ENCODE peak calls at places on chromosomes 2 and 18, in four cellular contexts. K is A549, S is ovary, Z is GM12878. W is an unnamed sample.
A peak's percentile ranks its signal among the peaks of the same experiment; 100 is the strongest.

GRCh38 chr2:145411493-145411892 is 891.6 kb upstream of the ZEB2 start:
- DNase-seq in K (no peak), S (no peak), Z (peak; percentile 68), W (no peak)

GRCh38 chr2:145184741-145185671 is 665.1 kb upstream of the ZEB2 start:
- DNase-seq in K (no peak), S (no peak), Z (no peak), W (no peak)

GRCh38 chr2:11869423-11869991 is 123.1 kb downstream of the LPIN1 start:
- DNase-seq in K (no peak), S (no peak), Z (no peak), W (no peak)

GRCh38 chr18:44723973-44724778 is 43.5 kb downstream of the SETBP1 start:
- DNase-seq in K (no peak), S (no peak), Z (no peak), W (no peak)

GRCh38 chr18:80196528-80197320 is 50.6 kb downstream of the PARD6G start:
- DNase-seq in K (no peak), S (no peak), Z (no peak), W (no peak)

GRCh38 chr2:20674974-20675679 is 8.2 kb downstream of the GDF7 start:
- DNase-seq in K (no peak), S (peak; percentile 33), Z (no peak), W (no peak)

GRCh38 chr2:232850039-232850438 is 20.0 kb upstream of the SNORC start:
- DNase-seq in K (no peak), S (no peak), Z (no peak), W (no peak)

GRCh38 chr2:35081001-35081628 is 1274.5 kb upstream of the CRIM1 start:
- DNase-seq in K (peak; percentile 6), S (no peak), Z (no peak), W (no peak)

GRCh38 chr18:11259421-11259820 is 110.1 kb upstream of the PIEZO2 start:
- DNase-seq in K (no peak), S (no peak), Z (no peak), W (no peak)

GRCh38 chr18:36095936-36096519 is 28.7 kb upstream of the RPRD1A start:
- DNase-seq in K (peak; percentile 10), S (no peak), Z (no peak), W (no peak)

GRCh38 chr2:84443477-84443876 is 15.6 kb downstream of the SUCLG1 start:
- DNase-seq in K (no peak), S (no peak), Z (no peak), W (no peak)

GRCh38 chr2:30232801-30233130 is 1.4 kb downstream of the LBH start:
- DNase-seq in K (peak; percentile 35), S (peak; percentile 46), Z (no peak), W (no peak)

GRCh38 chr2:191152841-191153240 is 2.0 kb upstream of the STAT4 start:
- DNase-seq in K (no peak), S (no peak), Z (no peak), W (no peak)

GRCh38 chr18:63051928-63052327 is 267.6 kb downstream of the BCL2 start:
- DNase-seq in K (no peak), S (no peak), Z (no peak), W (no peak)

GRCh38 chr2:156445311-156446218 is 9.4 kb downstream of the GPD2 start:
- DNase-seq in K (no peak), S (no peak), Z (no peak), W (no peak)

GRCh38 chr2:195805283-195805976 is 148.4 kb downstream of the SLC39A10 start:
- DNase-seq in K (no peak), S (no peak), Z (no peak), W (no peak)
- H3K27ac ChIP-seq in K (no peak overlapping the region), S (no peak overlapping the region), Z (no peak overlapping the region), W (no peak overlapping the region)

GRCh38 chr2:207308519-207309224 is 142.9 kb upstream of the KLF7 start:
- DNase-seq in K (no peak), S (no peak), Z (no peak), W (no peak)

GRCh38 chr2:207315131-207315530 is 149.4 kb upstream of the KLF7 start:
- DNase-seq in K (no peak), S (no peak), Z (no peak), W (no peak)

GRCh38 chr2:207312006-207312356 is 146.2 kb upstream of the KLF7 start:
- DNase-seq in K (no peak), S (no peak), Z (no peak), W (no peak)

GRCh38 chr2:207313947-207314346 is 148.2 kb upstream of the KLF7 start:
- DNase-seq in K (no peak), S (no peak), Z (no peak), W (no peak)

DNA sequence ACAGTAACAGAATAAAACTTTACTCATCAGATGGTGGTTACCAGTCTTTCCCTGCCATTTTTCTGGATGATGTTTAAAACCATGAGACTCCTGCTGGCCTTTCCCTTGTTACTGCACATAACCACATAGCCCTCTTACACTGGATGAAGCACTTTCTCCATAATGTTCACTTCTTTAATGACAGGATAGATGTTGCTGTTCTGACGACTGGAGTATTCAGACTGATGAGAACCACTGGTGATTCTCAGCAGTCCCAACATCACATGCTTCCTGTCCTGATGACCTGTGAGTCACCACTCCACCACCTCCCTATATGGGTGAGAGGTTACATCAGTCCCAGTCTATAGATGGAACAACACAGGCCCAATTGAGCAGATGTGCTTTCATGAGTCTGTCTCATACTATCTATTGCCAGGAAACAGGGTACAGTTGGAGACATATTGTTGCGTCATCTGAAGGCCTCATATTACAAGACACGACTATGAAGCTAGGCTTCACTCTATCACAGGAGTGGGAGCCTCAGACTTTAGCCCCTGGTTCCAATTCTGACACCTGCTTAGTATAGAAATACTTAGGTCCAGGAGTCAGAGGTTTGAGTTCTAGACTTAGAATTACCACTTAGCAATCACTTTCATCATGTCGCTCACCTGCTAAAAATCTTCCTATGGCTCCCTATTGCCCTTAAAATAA is 145.7 kb upstream of the KLF7 start:
- DNase-seq in K (peak; percentile 11), S (no peak), Z (no peak), W (no peak)
- TF ChIP-seq EP300 in K (no peak), S (no peak), Z (no peak), W (no peak)

GRCh38 chr2:3575534-3576324 is 669 bp downstream of the RPS7 start:
- DNase-seq in K (no peak), S (peak; percentile 37), Z (no peak), W (no peak)

GRCh38 chr2:3571284-3571683 is 3.8 kb upstream of the RPS7 start:
- DNase-seq in K (no peak), S (no peak), Z (no peak), W (no peak)

GRCh38 chr2:3572620-3573019 is 2.4 kb upstream of the RPS7 start:
- DNase-seq in K (no peak), S (no peak), Z (no peak), W (no peak)

GRCh38 chr2:3578987-3579386 is 3.9 kb downstream of the RPS7 start:
- DNase-seq in K (no peak), S (no peak), Z (no peak), W (no peak)

GRCh38 chr2:3574155-3574554 is 905 bp upstream of the RPS7 start:
- DNase-seq in K (no peak), S (no peak), Z (no peak), W (no peak)
- H3K4me3 ChIP-seq in K (peak overlapping the region; percentile 91), S (no peak overlapping the region), Z (peak overlapping the region; percentile 92), W (no peak overlapping the region)

GRCh38 chr2:9382604-9383235 is 40.6 kb downstream of the ITGB1BP1 start:
- DNase-seq in K (no peak), S (no peak), Z (no peak), W (peak; percentile 37)

GRCh38 chr2:9377461-9378097 is 45.7 kb downstream of the ITGB1BP1 start:
- DNase-seq in K (no peak), S (no peak), Z (no peak), W (peak; percentile 39)

GRCh38 chr2:9378433-9379371 is 44.6 kb downstream of the ITGB1BP1 start:
- DNase-seq in K (peak; percentile 82), S (peak; percentile 69), Z (no peak), W (peak; percentile 86)

GRCh38 chr2:9379372-9379725 is 44.0 kb downstream of the ITGB1BP1 start:
- DNase-seq in K (no peak), S (no peak), Z (no peak), W (no peak)

DNA sequence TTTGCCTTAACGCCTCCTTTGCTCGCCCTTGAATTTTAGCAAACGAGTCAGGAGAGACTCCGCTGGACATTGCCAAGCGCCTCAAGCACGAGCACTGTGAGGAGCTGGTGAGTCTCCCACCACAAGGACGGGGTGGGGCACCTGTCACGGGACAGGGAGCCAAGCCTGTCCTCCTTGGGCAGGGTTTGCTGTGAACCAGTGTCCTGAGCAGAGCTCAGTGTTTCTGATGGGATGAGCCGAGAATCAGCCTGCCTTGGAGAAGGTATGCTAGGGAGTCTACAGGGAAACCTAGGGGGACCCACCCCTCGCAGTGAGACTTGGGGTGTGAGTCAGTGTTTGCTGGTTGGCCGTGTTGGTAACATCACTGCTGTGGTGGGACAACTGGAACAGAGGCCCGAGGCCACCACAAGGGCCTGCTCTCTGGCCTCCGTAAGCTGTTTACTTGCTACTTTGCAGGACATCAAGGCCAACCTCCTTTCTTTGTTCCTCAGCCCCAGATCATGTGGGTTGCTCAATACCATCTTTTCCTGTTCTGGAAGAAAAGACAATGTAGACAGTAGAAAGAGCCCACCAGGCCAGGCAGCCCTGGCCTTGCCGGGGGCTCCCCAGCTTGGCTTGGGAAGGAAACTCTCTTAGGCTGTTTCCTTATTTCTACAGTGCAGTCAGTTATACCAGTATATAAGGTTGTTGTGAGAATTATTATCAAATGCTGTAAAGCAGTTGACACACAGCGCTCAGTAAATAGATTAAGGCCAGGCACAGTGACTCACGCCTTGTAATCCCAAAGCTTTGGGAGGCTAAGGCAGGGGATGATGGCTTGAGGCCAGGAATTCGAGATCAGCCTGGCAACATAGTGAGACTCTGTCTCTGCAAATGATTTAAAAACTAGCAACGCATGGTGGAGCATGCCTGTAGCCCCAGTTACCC is 42.4 kb downstream of the ITGB1BP1 start:
- DNase-seq in K (peak; percentile 79), S (no peak), Z (no peak), W (peak; percentile 86)
- H3K27ac ChIP-seq in K (peak overlapping the region; percentile 92), S (no peak overlapping the region), Z (no peak overlapping the region), W (peak overlapping the region; percentile 82)

GRCh38 chr2:239121600-239122012 is 273.7 kb downstream of the TWIST2 start:
- DNase-seq in K (no peak), S (peak; percentile 38), Z (no peak), W (no peak)
- TF ChIP-seq EP300 in K (no peak), S (no peak), Z (no peak), W (no peak)

GRCh38 chr2:26292646-26293045 is 47.9 kb downstream of the HADHB start:
- DNase-seq in K (no peak), S (peak; percentile 79), Z (no peak), W (no peak)
- H3K4me3 ChIP-seq in K (no peak overlapping the region), S (no peak overlapping the region), Z (no peak overlapping the region), W (no peak overlapping the region)

DNA sequence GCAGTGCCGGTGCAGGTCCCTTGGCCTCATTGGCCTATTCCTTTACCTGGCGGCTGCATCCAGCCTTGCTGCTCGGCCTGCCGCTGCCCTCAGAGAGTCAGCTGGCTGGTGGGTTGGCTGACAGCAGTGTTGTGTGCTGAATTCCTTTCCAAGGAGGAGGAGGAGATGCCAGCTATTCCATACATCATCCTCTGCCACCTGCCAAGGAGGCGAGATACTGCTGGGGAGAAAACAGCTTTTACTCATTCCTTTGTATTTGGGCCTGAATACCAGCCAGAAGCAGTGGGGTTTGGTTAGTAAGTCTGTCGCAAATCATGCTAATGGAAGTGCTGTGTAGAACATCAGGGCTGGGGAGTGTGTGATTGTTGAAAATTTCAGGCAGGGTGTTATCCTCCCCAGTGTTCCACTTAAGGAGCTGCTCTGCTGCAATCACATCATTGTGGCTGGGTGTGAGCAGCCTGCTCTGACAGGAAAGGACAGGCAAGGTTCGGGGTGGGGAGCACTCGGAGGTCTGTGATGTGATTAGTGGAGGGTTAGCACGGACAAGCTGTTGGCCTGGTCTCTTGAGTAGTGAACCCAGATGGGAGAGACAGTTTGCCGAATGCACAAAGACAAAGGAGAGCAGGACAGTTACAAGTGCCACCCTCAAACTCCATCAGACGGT is 128.2 kb upstream of the DLX2 start:
- DNase-seq in K (no peak), S (no peak), Z (no peak), W (no peak)
- H3K27ac ChIP-seq in K (peak overlapping the region; percentile 73), S (peak overlapping the region; percentile 15), Z (no peak overlapping the region), W (peak overlapping the region; percentile 88)

W was measured in suprapubic skin.